ENCODE peak calls at places on chromosomes 16 and 17, in eight cellular contexts. B, F, Q, L, V, J, E and W are unnamed samples. For H3K27me3, the result is how much of the 10 kb centered on the place peaks cover.

GRCh38 chr17:354651-355556 is 2.3 kb upstream of the RPH3AL start:
- DNase-seq in B (no peak), F (no peak), Q (no peak), L (no peak), V (no peak), J (no peak), E (no peak), W (no peak)

GRCh38 chr17:82418001-82418986 is at the start of the genes HEXD and OGFOD3:
- DNase-seq in B (peak), F (peak), Q (peak), L (peak), V (peak), J (peak), E (no peak), W (peak)

GRCh38 chr17:56425483-56425882 is 168.0 kb upstream of the NOG start:
- DNase-seq in B (no peak), F (no peak), Q (no peak), L (no peak), V (no peak), J (no peak), E (no peak), W (no peak)

GRCh38 chr16:78473031-78473699 is 373.7 kb downstream of the WWOX start:
- DNase-seq in B (no peak), F (no peak), Q (no peak), L (no peak), V (no peak), J (no peak), E (no peak), W (no peak)

GRCh38 chr16:3949287-3949686 is 68.8 kb upstream of the CREBBP start:
- DNase-seq in B (no peak), F (no peak), Q (no peak), L (no peak), V (no peak), J (no peak), E (peak), W (peak)

GRCh38 chr17:42629420-42630009 is 20.0 kb downstream of the TUBG1 start:
- DNase-seq in B (no peak), F (no peak), Q (no peak), L (no peak), V (peak), J (no peak), E (no peak), W (no peak)

GRCh38 chr16:76335187-76335974 is 58.2 kb downstream of the CNTNAP4 start:
- DNase-seq in B (no peak), F (no peak), Q (no peak), L (no peak), V (no peak), J (no peak), E (no peak), W (no peak)

GRCh38 chr17:74424117-74424516 is 7.8 kb upstream of the GPRC5C start:
- DNase-seq in B (no peak), F (no peak), Q (no peak), L (no peak), V (no peak), J (no peak), E (no peak), W (no peak)

GRCh38 chr17:35747540-35748017 is 5.5 kb downstream of the GAS2L2 start:
- DNase-seq in B (peak), F (peak), Q (peak), L (peak), V (peak), J (peak), E (no peak), W (peak)
- TF ChIP-seq EP300 in B (no peak), F (no peak), Q (no peak), L (no peak), V (no peak), J (no peak), E (no peak), W (no peak)

GRCh38 chr17:80118601-80119270 is 17.4 kb downstream of the GAA start:
- DNase-seq in B (no peak), F (no peak), Q (no peak), L (no peak), V (no peak), J (no peak), E (peak), W (peak)

GRCh38 chr17:80117491-80118401 is 16.4 kb downstream of the GAA start:
- DNase-seq in B (no peak), F (no peak), Q (no peak), L (no peak), V (no peak), J (peak), E (peak), W (no peak)

GRCh38 chr17:80122026-80122575 is 20.7 kb downstream of the GAA start:
- DNase-seq in B (no peak), F (no peak), Q (no peak), L (peak), V (no peak), J (no peak), E (peak), W (peak)

GRCh38 chr17:80119271-80119791 is 17.9 kb downstream of the GAA start:
- DNase-seq in B (no peak), F (no peak), Q (no peak), L (no peak), V (no peak), J (no peak), E (peak), W (peak)

GRCh38 chr17:80119839-80120238 is 18.5 kb downstream of the GAA start:
- DNase-seq in B (no peak), F (no peak), Q (no peak), L (no peak), V (no peak), J (no peak), E (peak), W (peak)
- H3K27me3 ChIP-seq in B (under half), F (under half), Q (under half), L (under half), V (under half), J (under half), E (under half), W (under half)

GRCh38 chr17:64202683-64203430 is 60.2 kb downstream of the TEX2 start:
- DNase-seq in B (no peak), F (no peak), Q (no peak), L (no peak), V (peak), J (no peak), E (no peak), W (no peak)

GRCh38 chr17:64203630-64204029 is 59.4 kb downstream of the TEX2 start:
- DNase-seq in B (no peak), F (no peak), Q (no peak), L (no peak), V (no peak), J (no peak), E (no peak), W (no peak)

GRCh38 chr17:64196626-64197025 is 66.4 kb downstream of the TEX2 start:
- DNase-seq in B (no peak), F (no peak), Q (no peak), L (no peak), V (no peak), J (no peak), E (no peak), W (no peak)

GRCh38 chr17:64198711-64199110 is 64.3 kb downstream of the TEX2 start:
- DNase-seq in B (no peak), F (no peak), Q (no peak), L (no peak), V (no peak), J (no peak), E (no peak), W (no peak)

GRCh38 chr17:64200080-64201042 is 62.7 kb downstream of the TEX2 start:
- DNase-seq in B (no peak), F (no peak), Q (no peak), L (no peak), V (no peak), J (no peak), E (no peak), W (no peak)
- TF ChIP-seq CTCF in B (no peak), F (no peak), Q (no peak), L (no peak), V (no peak), J (no peak), E (no peak), W (no peak)

GRCh38 chr17:76911299-76912007 is 43.2 kb downstream of the MGAT5B start:
- DNase-seq in B (no peak), F (no peak), Q (no peak), L (no peak), V (no peak), J (no peak), E (no peak), W (no peak)
- TF ChIP-seq EP300 in B (no peak), F (no peak), Q (no peak), L (no peak), V (no peak), J (no peak), E (no peak), W (no peak)

DNA sequence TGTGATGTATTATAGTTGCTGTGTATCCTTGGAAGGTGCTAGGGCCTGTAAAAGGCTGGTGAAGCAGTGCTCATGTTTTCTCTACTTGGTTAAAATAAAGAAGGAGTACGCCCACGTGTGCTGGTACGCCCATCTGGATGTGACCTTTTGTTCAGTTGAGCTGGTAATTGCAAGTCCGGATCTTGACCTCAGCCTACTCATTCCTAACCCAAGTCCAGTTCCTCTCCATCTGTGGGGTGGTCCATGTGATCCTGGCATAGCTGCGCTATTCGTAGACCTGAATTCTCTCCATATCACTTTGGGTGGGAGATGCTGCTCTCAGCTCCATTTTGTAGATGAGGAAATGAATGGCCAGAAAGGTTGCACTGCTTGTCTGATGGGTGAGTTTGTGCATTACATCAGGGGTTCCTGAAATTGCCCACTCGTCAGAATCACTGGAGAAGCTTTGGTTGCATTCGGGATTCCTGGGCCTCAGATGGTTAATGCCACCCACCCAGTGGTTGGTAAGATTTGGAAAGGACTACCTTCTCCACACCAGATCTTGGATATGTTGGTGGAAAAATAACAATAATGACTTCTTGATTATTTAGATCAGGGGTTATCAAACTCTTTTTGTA is 328.8 kb downstream of the CPPED1 start:
- DNase-seq in B (no peak), F (no peak), Q (no peak), L (no peak), V (no peak), J (no peak), E (no peak), W (peak)
- H3K27me3 ChIP-seq in B (under half), F (under half), Q (under half), L (under half), V (under half), J (under half), E (under half), W (under half)

GRCh38 chr16:89168381-89169189 is 3.0 kb upstream of the CDH15 start:
- DNase-seq in B (no peak), F (no peak), Q (no peak), L (no peak), V (no peak), J (no peak), E (no peak), W (no peak)
- TF ChIP-seq CTCF in B (no peak), F (no peak), Q (no peak), L (no peak), V (no peak), J (no peak), E (no peak), W (no peak)

DNA sequence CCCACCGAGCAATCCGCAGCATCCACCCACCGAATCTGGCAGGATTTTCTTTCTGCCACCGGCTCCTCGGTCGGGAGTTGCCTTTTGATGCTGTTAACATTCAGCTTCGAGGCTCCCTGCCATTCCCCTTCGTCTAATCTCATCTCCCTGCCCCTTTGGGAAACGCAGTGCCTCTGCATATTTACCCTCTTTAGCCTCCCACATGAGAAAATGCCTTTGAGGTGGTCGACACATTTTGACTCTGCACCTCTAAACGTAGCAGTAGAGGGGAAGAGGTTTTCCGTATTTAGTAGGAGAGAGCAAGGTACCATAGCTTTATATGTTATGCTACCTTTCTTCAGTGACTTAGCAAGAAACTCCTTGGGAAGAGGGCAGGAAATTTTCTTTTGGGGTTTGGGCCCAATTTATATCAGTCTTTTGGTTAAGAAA is 1.2 kb downstream of the PAFAH1B1 start:
- DNase-seq in B (no peak), F (no peak), Q (no peak), L (no peak), V (no peak), J (no peak), E (no peak), W (no peak)
- TF ChIP-seq EP300 in B (no peak), F (no peak), Q (no peak), L (no peak), V (no peak), J (no peak), E (no peak), W (no peak)

GRCh38 chr16:88380099-88380498 is 2.7 kb upstream of the ZNF469 start:
- DNase-seq in B (no peak), F (no peak), Q (no peak), L (no peak), V (no peak), J (no peak), E (no peak), W (peak)

GRCh38 chr16:88383401-88384221 is 852 bp downstream of the ZNF469 start:
- DNase-seq in B (no peak), F (peak), Q (no peak), L (peak), V (no peak), J (no peak), E (no peak), W (peak)

GRCh38 chr16:88380619-88381018 is 2.1 kb upstream of the ZNF469 start:
- DNase-seq in B (no peak), F (no peak), Q (no peak), L (no peak), V (no peak), J (no peak), E (no peak), W (peak)

GRCh38 chr16:88382491-88383400 is at the start of gene ZNF469:
- DNase-seq in B (no peak), F (peak), Q (no peak), L (peak), V (no peak), J (peak), E (no peak), W (peak)

DNA sequence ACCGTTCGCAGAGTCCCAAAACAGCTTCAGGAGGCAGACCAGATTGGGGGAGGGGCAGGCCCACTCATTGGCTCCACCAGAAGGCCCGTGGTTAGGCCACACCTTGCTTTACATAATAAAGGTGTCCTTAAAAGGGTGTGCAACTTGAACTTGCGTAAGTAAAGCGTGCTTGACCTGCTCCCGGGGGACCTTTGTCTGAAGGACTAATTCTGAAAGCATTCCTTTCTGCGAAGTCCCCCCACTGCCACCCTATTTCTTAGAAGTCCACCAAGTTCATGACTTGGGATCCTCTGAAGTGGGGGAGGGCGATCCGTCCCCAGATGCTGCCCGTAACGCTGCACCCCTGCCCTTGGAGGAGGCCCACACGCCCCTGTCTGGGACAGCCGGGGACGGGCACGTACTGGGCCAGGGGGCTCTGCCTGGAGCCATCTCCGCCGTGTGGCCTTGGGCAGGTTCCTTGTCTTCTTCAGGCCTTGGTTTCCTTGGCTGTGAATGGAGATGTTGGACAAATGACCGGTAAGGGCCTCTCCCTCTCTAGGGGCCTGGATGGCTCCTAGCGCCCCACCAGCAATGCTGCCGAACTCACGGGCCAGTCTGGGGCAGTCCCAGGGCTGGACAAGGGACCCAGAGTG is 823 bp upstream of the ZNF469 start:
- DNase-seq in B (no peak), F (no peak), Q (no peak), L (no peak), V (no peak), J (no peak), E (no peak), W (peak)
- H3K27me3 ChIP-seq in B (under half), F (under half), Q (half or more), L (under half), V (under half), J (under half), E (under half), W (under half)

GRCh38 chr17:80360396-80360795 is 54.6 kb upstream of the ENDOV start:
- DNase-seq in B (no peak), F (no peak), Q (no peak), L (no peak), V (no peak), J (no peak), E (no peak), W (peak)

GRCh38 chr17:80363120-80363515 is 51.8 kb upstream of the ENDOV start:
- DNase-seq in B (no peak), F (no peak), Q (no peak), L (no peak), V (no peak), J (no peak), E (no peak), W (peak)

GRCh38 chr17:80363518-80364090 is 51.4 kb upstream of the ENDOV start:
- DNase-seq in B (no peak), F (no peak), Q (no peak), L (no peak), V (no peak), J (no peak), E (no peak), W (peak)

GRCh38 chr17:80362428-80363119 is 52.4 kb upstream of the ENDOV start:
- DNase-seq in B (peak), F (peak), Q (no peak), L (no peak), V (peak), J (no peak), E (no peak), W (peak)

DNA sequence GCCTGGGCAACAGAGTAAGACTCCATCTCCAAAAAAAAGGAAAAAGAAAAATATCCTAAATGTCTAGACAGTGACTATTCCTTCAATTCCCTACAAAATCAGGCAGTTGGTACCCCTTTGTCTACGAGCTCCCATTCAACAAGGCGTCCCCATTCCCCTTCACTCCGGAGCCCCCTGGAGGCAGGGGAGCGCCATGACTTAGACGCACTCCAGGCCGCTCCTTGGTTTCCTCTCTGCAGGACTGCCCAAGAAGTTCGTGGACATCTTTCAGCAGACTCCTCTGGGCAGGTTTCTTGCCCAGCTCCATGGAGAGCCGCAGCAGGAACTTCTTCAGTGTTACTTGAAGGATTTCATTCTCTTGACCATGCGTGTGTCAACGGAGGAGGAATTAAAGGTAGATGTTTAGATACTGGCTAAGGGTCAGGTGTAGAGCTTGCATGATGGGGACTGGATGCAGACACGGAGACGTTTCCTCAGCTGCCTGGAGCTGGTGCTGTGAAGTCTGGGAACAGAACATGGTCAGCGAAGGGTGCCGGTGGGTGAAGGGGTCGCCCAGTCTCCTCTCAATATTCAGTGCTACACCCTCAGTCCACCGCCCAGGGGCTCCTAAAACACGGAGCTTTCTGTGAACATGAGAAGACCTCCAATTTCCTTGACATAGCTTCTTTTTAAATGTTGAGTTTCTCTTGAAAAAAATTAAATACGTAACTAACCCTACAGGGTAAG is 53.3 kb upstream of the ENDOV start:
- DNase-seq in B (no peak), F (no peak), Q (no peak), L (no peak), V (peak), J (peak), E (no peak), W (peak)
- TF ChIP-seq CTCF in B (no peak), F (peak), Q (peak), L (no peak), V (peak), J (peak), E (no peak), W (no peak)